ENCODE peak calls at places on chromosomes 3 and 15, in ten cellular contexts. R, J, T, W, P, V, Y, Z, A and O are unnamed samples.
A peak's percentile ranks its signal among the peaks of the same experiment; 100 is the strongest.

GRCh38 chr15:76588811-76589747 is 252.5 kb downstream of the ISL2 start:
- DNase-seq in V (peak; percentile 11), Y (no peak), J (no peak), Z (no peak), A (no peak), T (no peak), W (peak; percentile 87), R (no peak), P (no peak), O (peak; percentile 13)

GRCh38 chr15:77998592-77998991 is 78.9 kb downstream of the TBC1D2B start:
- DNase-seq in P (no peak), Z (peak; percentile 39), J (no peak), T (no peak), A (no peak), W (no peak), Y (no peak), V (no peak), R (no peak), O (no peak)

GRCh38 chr15:60575995-60576394 is 97.1 kb upstream of the ICE2 start:
- DNase-seq in A (peak; percentile 19), P (no peak), T (no peak), J (no peak), W (no peak), V (peak; percentile 25), R (no peak), Z (no peak), Y (no peak), O (peak; percentile 15)

GRCh38 chr3:120093923-120094775 is at the start of gene GSK3B:
- DNase-seq in T (peak; percentile 75), W (peak; percentile 80), P (peak; percentile 99), Y (peak; percentile 98), Z (peak; percentile 99), A (peak; percentile 72), R (peak; percentile 99), J (peak; percentile 90), V (peak; percentile 99), O (peak; percentile 44)

GRCh38 chr3:154304116-154304786 is 20.0 kb downstream of the DHX36 start:
- DNase-seq in W (no peak), R (no peak), V (no peak), Y (no peak), A (no peak), P (no peak), T (no peak), Z (no peak), J (no peak), O (no peak)

GRCh38 chr3:117549716-117550115 is 840.1 kb downstream of the TUSC7 start:
- DNase-seq in W (no peak), V (no peak), Z (no peak), P (no peak), J (no peak), Y (no peak), A (no peak), T (no peak), R (no peak), O (no peak)

GRCh38 chr3:49013738-49014660 is 4.4 kb downstream of the DALRD3 start:
- DNase-seq in J (no peak), T (no peak), A (no peak), Y (peak; percentile 86), V (peak; percentile 67), R (no peak), Z (no peak), P (peak; percentile 66), W (peak; percentile 61), O (no peak)

GRCh38 chr3:79041621-79042020 is 726.2 kb downstream of the ROBO1 start:
- DNase-seq in Z (no peak), J (no peak), P (no peak), V (no peak), R (no peak), A (no peak), T (no peak), Y (no peak), W (no peak), O (no peak)

GRCh38 chr15:82040862-82041261 is 5.0 kb downstream of the MEX3B start:
- DNase-seq in Z (no peak), J (no peak), R (peak; percentile 45), A (no peak), Y (peak; percentile 67), T (no peak), V (peak; percentile 15), P (no peak), W (peak; percentile 38), O (no peak)

GRCh38 chr15:57440799-57441198 is 64.5 kb downstream of the CGNL1 start:
- DNase-seq in J (no peak), Z (no peak), R (no peak), P (no peak), Y (no peak), A (peak; percentile 83), V (peak; percentile 65), T (no peak), W (no peak), O (no peak)

GRCh38 chr3:49512791-49513355 is 41.4 kb upstream of the BSN start:
- DNase-seq in Y (no peak), Z (no peak), W (no peak), A (no peak), V (no peak), T (no peak), P (no peak), R (no peak), J (no peak), O (no peak)

GRCh38 chr3:157360044-157360443 is 76.6 kb upstream of the PTX3 start:
- DNase-seq in Z (no peak), J (no peak), W (no peak), V (no peak), A (peak; percentile 90), T (no peak), R (no peak), P (no peak), Y (no peak), O (peak; percentile 69)

GRCh38 chr15:71547066-71547465 is 263.3 kb upstream of the NR2E3 start:
- DNase-seq in Z (no peak), T (no peak), P (peak; percentile 47), A (no peak), V (peak; percentile 36), Y (no peak), J (no peak), R (peak; percentile 58), W (no peak), O (no peak)

GRCh38 chr3:157353657-157354056 is 83.0 kb upstream of the PTX3 start:
- DNase-seq in Y (no peak), A (no peak), J (no peak), T (no peak), V (no peak), P (no peak), R (no peak), W (no peak), Z (no peak), O (no peak)

GRCh38 chr15:56804908-56805307 is 71.6 kb upstream of the ZNF280D start:
- DNase-seq in J (no peak), Z (no peak), A (no peak), W (no peak), P (no peak), V (no peak), R (no peak), T (no peak), Y (no peak), O (no peak)

GRCh38 chr15:85533949-85534543 is 153.6 kb downstream of the AKAP13 start:
- DNase-seq in T (no peak), R (no peak), V (no peak), J (no peak), A (no peak), P (no peak), Y (no peak), Z (no peak), W (no peak), O (no peak)
- H3K27ac ChIP-seq in T (no peak overlapping the region), R (no peak overlapping the region), V (no peak overlapping the region), J (no peak overlapping the region), A (no peak overlapping the region), P (peak overlapping the region; percentile 64), Y (no peak overlapping the region), Z (peak overlapping the region; percentile 72), W (no peak overlapping the region), O (no peak overlapping the region)

GRCh38 chr3:25846282-25846681 is 56.4 kb downstream of the OXSM start:
- DNase-seq in P (no peak), W (no peak), T (no peak), V (no peak), R (no peak), A (no peak), Y (no peak), Z (no peak), J (no peak), O (no peak)

GRCh38 chr3:25840099-25840498 is 50.2 kb downstream of the OXSM start:
- DNase-seq in J (no peak), W (no peak), P (no peak), V (no peak), Y (no peak), T (no peak), R (no peak), A (no peak), Z (no peak), O (no peak)

GRCh38 chr3:25849101-25849500 is 59.2 kb downstream of the OXSM start:
- DNase-seq in J (no peak), T (no peak), V (no peak), A (no peak), P (no peak), R (no peak), W (no peak), Y (no peak), Z (no peak), O (no peak)

GRCh38 chr3:25843332-25843731 is 53.4 kb downstream of the OXSM start:
- DNase-seq in J (no peak), T (no peak), Z (no peak), V (no peak), W (no peak), P (no peak), A (no peak), R (no peak), Y (no peak), O (no peak)
- TF ChIP-seq CTCF in J (no peak), T (no peak), Z (no peak), V (peak; percentile 53), W (no peak), P (peak; percentile 13), A (no peak), R (peak; percentile 46), Y (no peak), O (no peak)

DNA sequence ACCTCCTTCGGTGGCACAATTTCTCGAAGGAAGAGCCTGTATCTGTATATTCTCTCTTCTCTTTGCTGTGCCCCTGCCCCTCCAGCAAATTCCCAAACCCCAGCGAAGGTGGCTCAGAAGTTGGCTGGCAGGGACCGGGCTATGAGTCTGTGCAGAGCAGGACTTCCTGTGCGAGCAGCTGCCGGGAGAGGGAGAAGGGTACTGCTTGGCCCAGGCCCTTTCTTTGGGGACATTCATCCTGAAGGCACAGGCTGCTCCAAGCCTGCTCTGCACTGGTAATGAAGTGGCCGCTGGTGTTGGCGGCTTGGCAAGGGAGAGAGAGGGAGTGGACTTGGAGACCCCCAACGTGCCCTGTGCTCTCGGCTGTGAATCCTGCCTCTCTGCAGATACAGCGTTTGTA is 1.5 kb downstream of the SLC6A11 start:
- DNase-seq in Z (no peak), T (no peak), P (no peak), J (no peak), R (no peak), V (no peak), Y (no peak), W (no peak), A (no peak), O (no peak)
- H3K27ac ChIP-seq in Z (no peak overlapping the region), T (no peak overlapping the region), P (no peak overlapping the region), J (no peak overlapping the region), R (no peak overlapping the region), V (no peak overlapping the region), Y (no peak overlapping the region), W (no peak overlapping the region), A (no peak overlapping the region), O (no peak overlapping the region)

DNA sequence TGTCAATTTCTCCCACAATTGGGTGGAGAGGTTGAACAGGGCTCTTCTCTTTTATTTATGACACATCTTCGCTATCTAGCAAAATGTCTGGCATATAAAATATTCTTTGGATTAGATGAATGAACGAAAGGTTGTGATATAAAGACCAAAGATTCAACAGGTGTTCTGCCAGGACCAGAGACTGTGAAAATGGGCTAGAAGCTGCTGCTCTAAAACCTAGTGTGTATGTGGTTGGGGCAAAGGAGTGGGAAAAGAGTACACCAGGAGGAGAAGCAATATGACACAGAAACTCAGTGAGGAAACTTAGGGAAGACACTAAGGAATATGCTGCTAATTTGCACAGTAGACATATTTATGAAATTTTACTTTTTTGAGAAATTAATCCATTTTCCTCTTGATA is 102.0 kb upstream of the CCDC80 start:
- DNase-seq in W (no peak), J (no peak), Z (no peak), Y (no peak), R (no peak), T (no peak), A (no peak), V (no peak), P (no peak), O (no peak)
- TF ChIP-seq CTCF in W (no peak), J (no peak), Z (no peak), Y (no peak), R (no peak), T (no peak), A (no peak), V (no peak), P (no peak), O (no peak)